ENCODE peak calls at places on chromosome 11, in nine cellular contexts. U, G, M, J, A, R, D, H and K are unnamed samples.

GRCh38 chr11:64881476-64881875 is 3.1 kb upstream of the EHD1 start:
- DNase-seq in U (no peak), G (no peak), M (no peak), J (no peak), A (no peak), R (no peak), D (no peak), H (no peak), K (no peak)

GRCh38 chr11:88332851-88333250 is 4.7 kb downstream of the CTSC start:
- DNase-seq in U (no peak), G (no peak), M (no peak), J (no peak), A (no peak), R (no peak), D (no peak), H (peak), K (no peak)

GRCh38 chr11:106632283-106632682 is 386.0 kb downstream of the GUCY1A2 start:
- DNase-seq in U (no peak), G (no peak), M (no peak), J (no peak), A (no peak), R (no peak), D (no peak), H (no peak), K (no peak)

GRCh38 chr11:26649884-26650283 is 72.0 kb downstream of the SLC5A12 start:
- DNase-seq in U (peak), G (no peak), M (no peak), J (peak), A (peak), R (no peak), D (peak), H (peak), K (no peak)

GRCh38 chr11:2269601-2270321 is 627 bp downstream of the ASCL2 start:
- DNase-seq in U (peak), G (peak), M (peak), J (peak), A (peak), R (peak), D (peak), H (peak), K (no peak)

GRCh38 chr11:64834723-64835615 is 9.5 kb downstream of the CDC42BPG start:
- DNase-seq in U (no peak), G (no peak), M (peak), J (no peak), A (no peak), R (peak), D (no peak), H (no peak), K (no peak)

GRCh38 chr11:75536786-75537629 is 11.3 kb upstream of the GDPD5 start:
- DNase-seq in U (peak), G (peak), M (no peak), J (no peak), A (no peak), R (no peak), D (no peak), H (no peak), K (no peak)

GRCh38 chr11:28464252-28464867 is 356.2 kb downstream of the METTL15 start:
- DNase-seq in U (no peak), G (no peak), M (no peak), J (no peak), A (no peak), R (no peak), D (no peak), H (peak), K (no peak)

GRCh38 chr11:134340354-134340964 is 8.7 kb downstream of the GLB1L2 start:
- DNase-seq in U (no peak), G (no peak), M (no peak), J (no peak), A (no peak), R (no peak), D (no peak), H (no peak), K (no peak)

GRCh38 chr11:85682330-85683305 is 3.4 kb downstream of the CCDC89 start:
- DNase-seq in U (no peak), G (peak), M (peak), J (no peak), A (no peak), R (peak), D (no peak), H (peak), K (no peak)

GRCh38 chr11:108733479-108734116 is 68.7 kb downstream of the DDX10 start:
- DNase-seq in U (no peak), G (no peak), M (no peak), J (no peak), A (no peak), R (no peak), D (peak), H (peak), K (no peak)

GRCh38 chr11:9739108-9739507 is 75.2 kb downstream of the SWAP70 start:
- DNase-seq in U (no peak), G (no peak), M (no peak), J (no peak), A (no peak), R (no peak), D (no peak), H (no peak), K (no peak)

GRCh38 chr11:86606849-86607481 is 65.5 kb downstream of the ME3 start:
- DNase-seq in U (no peak), G (no peak), M (no peak), J (no peak), A (no peak), R (no peak), D (no peak), H (peak), K (no peak)

GRCh38 chr11:2298795-2299747 is 2.6 kb downstream of the C11orf21 start:
- DNase-seq in U (peak), G (no peak), M (peak), J (peak), A (peak), R (peak), D (peak), H (no peak), K (no peak)

GRCh38 chr11:19853016-19853415 is 140.4 kb downstream of the NAV2 start:
- DNase-seq in U (no peak), G (no peak), M (no peak), J (no peak), A (no peak), R (no peak), D (no peak), H (peak), K (no peak)

GRCh38 chr11:15654397-15654915 is 539.7 kb downstream of the INSC start:
- DNase-seq in U (peak), G (no peak), M (no peak), J (no peak), A (no peak), R (no peak), D (no peak), H (no peak), K (no peak)

GRCh38 chr11:707817-708420 is 1.9 kb downstream of the EPS8L2 start:
- DNase-seq in U (peak), G (no peak), M (peak), J (no peak), A (peak), R (no peak), D (no peak), H (no peak), K (peak)

GRCh38 chr11:112555491-112556364 is 295.1 kb upstream of the PLET1 start:
- DNase-seq in U (peak), G (peak), M (peak), J (no peak), A (peak), R (peak), D (peak), H (peak), K (no peak)

GRCh38 chr11:115657586-115657985 is 153.4 kb upstream of the CADM1 start:
- DNase-seq in U (no peak), G (no peak), M (no peak), J (no peak), A (no peak), R (no peak), D (no peak), H (no peak), K (no peak)

GRCh38 chr11:80441821-80442220 is 1001.0 kb upstream of the TENM4 start:
- DNase-seq in U (no peak), G (no peak), M (no peak), J (no peak), A (no peak), R (no peak), D (no peak), H (no peak), K (no peak)

GRCh38 chr11:125303186-125303585 is 138.6 kb downstream of the PKNOX2 start:
- DNase-seq in U (no peak), G (no peak), M (no peak), J (no peak), A (no peak), R (peak), D (no peak), H (no peak), K (no peak)

GRCh38 chr11:134150195-134150903 is 73.4 kb downstream of the NCAPD3 start:
- DNase-seq in U (no peak), G (no peak), M (no peak), J (no peak), A (no peak), R (no peak), D (no peak), H (no peak), K (no peak)

DNA sequence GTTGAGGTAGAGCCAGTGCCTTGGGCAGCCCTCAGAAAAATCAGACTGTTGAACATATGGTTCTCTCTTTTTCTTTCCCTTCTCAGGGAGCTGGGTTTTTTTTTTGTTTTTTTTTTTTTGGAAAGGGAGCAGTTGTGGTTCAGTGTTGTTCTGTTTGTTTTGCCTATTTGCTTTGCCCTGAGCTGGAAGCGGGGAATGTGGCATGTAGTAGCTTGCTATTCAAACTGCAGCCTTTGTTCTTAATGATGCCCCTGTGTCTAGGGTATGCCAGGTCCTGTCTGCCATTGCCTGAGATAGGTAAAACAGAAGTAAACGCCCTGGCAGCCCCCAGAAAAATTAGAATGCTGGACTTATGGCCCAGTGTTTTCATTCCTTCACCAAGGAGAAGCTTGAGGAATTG is 3.6 kb upstream of the MS4A2 start:
- DNase-seq in U (no peak), G (no peak), M (no peak), J (no peak), A (no peak), R (no peak), D (no peak), H (no peak), K (no peak)
- TF ChIP-seq CTCF in U (no peak), G (no peak), M (no peak), J (no peak), A (no peak), R (no peak), D (no peak), H (no peak), K (no peak)

GRCh38 chr11:123057604-123058305 is 4.2 kb downstream of the HSPA8 start:
- DNase-seq in U (no peak), G (no peak), M (no peak), J (no peak), A (no peak), R (no peak), D (no peak), H (no peak), K (no peak)

GRCh38 chr11:123056835-123057491 is 5.0 kb downstream of the HSPA8 start:
- DNase-seq in U (no peak), G (no peak), M (no peak), J (no peak), A (no peak), R (no peak), D (no peak), H (no peak), K (no peak)

GRCh38 chr11:123055132-123055924 is 6.6 kb downstream of the HSPA8 start:
- DNase-seq in U (peak), G (no peak), M (no peak), J (no peak), A (no peak), R (no peak), D (no peak), H (no peak), K (no peak)

GRCh38 chr11:123052884-123053721 is 8.8 kb downstream of the HSPA8 start:
- DNase-seq in U (no peak), G (no peak), M (no peak), J (no peak), A (no peak), R (no peak), D (no peak), H (no peak), K (no peak)

GRCh38 chr11:123054301-123055065 is 7.5 kb downstream of the HSPA8 start:
- DNase-seq in U (peak), G (no peak), M (no peak), J (no peak), A (peak), R (no peak), D (peak), H (peak), K (no peak)
- TF ChIP-seq CTCF in U (peak), G (peak), M (peak), J (peak), A (peak), R (peak), D (peak), H (peak), K (peak)

DNA sequence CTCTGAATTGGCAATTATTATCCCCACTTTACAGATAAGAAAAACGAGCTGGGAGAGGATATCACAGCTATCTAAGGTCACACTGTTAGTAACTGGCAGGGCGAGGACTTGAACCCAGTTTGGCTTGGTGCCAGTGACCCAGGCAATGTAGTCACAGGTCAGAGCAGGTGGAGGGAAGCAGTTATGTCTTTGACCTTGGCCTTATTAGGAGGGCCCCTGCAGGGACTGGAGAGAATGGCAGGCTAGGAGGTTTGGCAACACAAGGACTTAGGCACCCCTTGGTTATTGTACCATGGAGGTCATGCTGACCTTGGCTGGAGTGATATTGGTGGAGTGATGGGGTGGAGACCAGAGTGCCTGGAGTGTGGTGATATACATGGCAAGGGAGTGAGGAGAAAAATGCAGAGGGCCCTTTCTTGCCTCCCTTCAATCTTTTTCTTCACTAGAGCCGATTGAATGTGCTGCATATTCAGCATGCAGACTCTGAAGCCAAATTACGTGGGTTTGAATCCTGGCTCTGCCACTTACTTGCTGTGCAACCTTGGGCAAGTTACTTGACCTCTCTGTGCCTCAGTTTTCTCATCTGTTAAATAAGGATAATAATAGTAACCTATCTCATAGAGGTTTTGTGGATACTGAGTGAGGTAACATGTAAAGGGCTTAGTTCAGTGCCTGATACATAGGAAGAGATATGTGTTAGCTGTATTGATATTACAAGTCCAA is 92.7 kb upstream of the TBCEL start:
- DNase-seq in U (peak), G (no peak), M (no peak), J (no peak), A (no peak), R (no peak), D (peak), H (no peak), K (no peak)
- TF ChIP-seq CTCF in U (peak), G (no peak), M (no peak), J (no peak), A (no peak), R (no peak), D (peak), H (peak), K (no peak)

GRCh38 chr11:17388609-17389204 is at the start of gene KCNJ11:
- DNase-seq in U (peak), G (no peak), M (no peak), J (no peak), A (peak), R (no peak), D (peak), H (no peak), K (no peak)

GRCh38 chr11:17389957-17390649 is 1.6 kb upstream of the KCNJ11 start:
- DNase-seq in U (no peak), G (no peak), M (no peak), J (no peak), A (no peak), R (no peak), D (no peak), H (no peak), K (no peak)

GRCh38 chr11:17387811-17388210 is 648 bp downstream of the KCNJ11 start:
- DNase-seq in U (no peak), G (no peak), M (no peak), J (no peak), A (no peak), R (no peak), D (no peak), H (no peak), K (no peak)

GRCh38 chr11:17387280-17387679 is 1.2 kb downstream of the KCNJ11 start:
- DNase-seq in U (no peak), G (no peak), M (no peak), J (no peak), A (no peak), R (no peak), D (no peak), H (no peak), K (no peak)

GRCh38 chr11:17389205-17389956 is 922 bp upstream of the KCNJ11 start:
- DNase-seq in U (peak), G (peak), M (peak), J (peak), A (peak), R (peak), D (peak), H (no peak), K (no peak)
- TF ChIP-seq CTCF in U (peak), G (peak), M (peak), J (no peak), A (peak), R (peak), D (no peak), H (peak), K (peak)

GRCh38 chr11:116925050-116925449 is 87.6 kb upstream of the APOA1 start:
- DNase-seq in U (no peak), G (no peak), M (no peak), J (no peak), A (peak), R (no peak), D (peak), H (no peak), K (no peak)

GRCh38 chr11:116929393-116930090 is 92.1 kb upstream of the APOA1 start:
- DNase-seq in U (no peak), G (no peak), M (no peak), J (no peak), A (no peak), R (no peak), D (no peak), H (peak), K (no peak)

GRCh38 chr11:116928845-116929244 is 91.4 kb upstream of the APOA1 start:
- DNase-seq in U (no peak), G (no peak), M (no peak), J (no peak), A (no peak), R (no peak), D (no peak), H (no peak), K (no peak)

GRCh38 chr11:116928102-116928777 is 90.8 kb upstream of the APOA1 start:
- DNase-seq in U (no peak), G (no peak), M (no peak), J (no peak), A (no peak), R (no peak), D (no peak), H (no peak), K (no peak)

DNA sequence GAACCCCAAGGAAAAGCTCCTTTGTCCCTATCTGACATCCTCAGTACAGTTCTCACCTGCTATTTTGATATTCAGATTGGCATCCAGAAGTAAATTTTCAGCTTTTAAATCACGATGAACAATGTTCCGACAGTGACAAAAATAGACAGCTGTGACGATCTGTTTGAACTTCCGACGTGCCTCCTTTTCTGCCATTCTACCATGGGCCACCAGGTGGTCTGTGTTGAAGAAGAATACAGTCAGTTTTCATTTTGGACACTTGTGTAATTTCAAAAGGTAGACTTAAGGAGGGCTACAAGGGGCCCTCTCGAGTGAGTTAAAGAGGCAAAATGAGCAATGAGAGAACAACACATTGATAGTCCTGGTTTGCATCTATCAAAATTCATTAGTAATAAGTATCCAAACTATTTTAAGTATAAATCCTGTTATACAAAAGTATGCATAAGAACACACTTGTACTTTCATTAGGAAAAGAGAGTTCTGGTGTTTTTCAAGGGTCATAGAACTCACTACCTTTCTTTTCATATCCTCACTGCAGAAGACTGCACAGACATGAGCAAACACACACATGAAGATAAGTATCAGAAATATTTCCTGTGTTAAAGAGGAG is 89.8 kb upstream of the APOA1 start:
- DNase-seq in U (no peak), G (peak), M (no peak), J (no peak), A (no peak), R (no peak), D (no peak), H (no peak), K (no peak)
- TF ChIP-seq CTCF in U (peak), G (peak), M (peak), J (no peak), A (peak), R (peak), D (peak), H (peak), K (peak)

GRCh38 chr11:67583319-67584204 is at the start of gene GSTP1:
- DNase-seq in U (peak), G (peak), M (peak), J (peak), A (peak), R (peak), D (peak), H (peak), K (peak)
- TF ChIP-seq CTCF in U (peak), G (peak), M (peak), J (no peak), A (peak), R (peak), D (peak), H (peak), K (peak)

DNA sequence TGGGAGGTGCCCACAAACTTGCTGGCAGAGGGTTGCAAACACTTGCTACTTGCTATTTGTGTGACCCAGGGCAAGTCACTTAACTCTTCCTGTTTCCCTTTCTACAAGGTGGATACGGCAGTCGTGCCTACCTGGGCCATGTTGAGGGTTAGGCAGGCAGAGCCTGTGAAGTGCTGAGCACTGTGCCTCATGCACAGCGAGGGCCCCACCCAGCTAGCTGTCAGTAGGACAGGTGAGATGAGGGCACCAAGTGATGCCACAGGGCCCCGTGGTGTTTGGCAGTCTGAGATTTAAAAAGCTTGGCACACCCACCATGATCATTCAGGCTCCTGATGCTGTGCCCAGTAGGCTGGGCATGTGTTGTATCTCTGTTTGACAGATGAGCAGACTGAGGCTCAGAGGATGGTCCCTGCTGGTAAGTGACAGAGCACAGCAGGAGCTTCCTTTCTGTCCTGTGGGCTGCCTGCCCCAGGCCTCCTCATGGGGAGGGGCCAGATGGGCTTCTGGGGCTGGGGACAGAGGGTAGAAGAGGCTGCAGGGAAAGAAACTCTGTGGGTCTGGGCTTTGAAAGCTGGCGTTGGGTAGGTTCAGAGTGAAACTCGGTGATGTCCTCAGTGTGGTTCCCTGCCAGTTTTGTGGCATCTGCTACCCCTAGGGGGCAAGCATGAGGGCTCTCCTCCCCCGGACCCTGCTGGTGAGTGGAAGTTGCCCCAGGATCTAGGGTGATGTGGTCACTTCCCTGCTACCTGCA is 59.3 kb downstream of the TSPAN18 start:
- DNase-seq in U (peak), G (no peak), M (no peak), J (no peak), A (peak), R (no peak), D (peak), H (no peak), K (peak)
- TF ChIP-seq CTCF in U (peak), G (no peak), M (peak), J (no peak), A (peak), R (no peak), D (peak), H (no peak), K (peak)